ENCODE peak calls at places on chromosomes 3 and 15, in eight cellular contexts. F, L, Z, J, C, D, S and N are unnamed samples.

GRCh38 chr3:15601399-15602145 is at the start of the genes BTD and HACL1:
- DNase-seq in C (peak), Z (peak), L (peak), J (peak), S (peak), F (peak), D (peak), N (peak)

GRCh38 chr3:117439812-117440211 is 730.2 kb downstream of the TUSC7 start:
- DNase-seq in F (no peak), S (peak), D (peak), Z (no peak), L (no peak), J (no peak), C (peak), N (peak)

GRCh38 chr3:25427155-25428002 is 684 bp upstream of the RARB start:
- DNase-seq in F (no peak), D (peak), Z (no peak), C (no peak), S (no peak), J (no peak), L (no peak), N (peak)

GRCh38 chr3:124597273-124597672 is 133.0 kb upstream of the UMPS start:
- DNase-seq in S (no peak), D (peak), C (no peak), F (no peak), Z (no peak), L (no peak), J (no peak), N (no peak)

GRCh38 chr3:40994611-40995010 is 204.7 kb upstream of the CTNNB1 start:
- DNase-seq in S (no peak), C (no peak), L (no peak), D (peak), F (no peak), J (no peak), Z (no peak), N (peak)

GRCh38 chr3:133293397-133294107 is 106.3 kb upstream of the BFSP2 start:
- DNase-seq in D (no peak), C (no peak), F (no peak), J (no peak), L (no peak), S (no peak), Z (no peak), N (no peak)

GRCh38 chr3:133895208-133896001 is at the start of gene RAB6B:
- DNase-seq in S (peak), C (peak), D (peak), L (no peak), Z (no peak), J (no peak), F (no peak), N (no peak)

GRCh38 chr3:194339836-194340235 is 11.3 kb downstream of the CPN2 start:
- DNase-seq in C (no peak), Z (no peak), D (no peak), F (no peak), S (no peak), L (no peak), J (peak), N (no peak)

GRCh38 chr15:31353931-31354330 is 27.3 kb downstream of the KLF13 start:
- DNase-seq in C (no peak), D (no peak), Z (no peak), S (no peak), J (no peak), F (no peak), L (no peak), N (no peak)

GRCh38 chr15:79641841-79642240 is 209.7 kb downstream of the MINAR1 start:
- DNase-seq in C (no peak), J (no peak), L (no peak), S (no peak), Z (no peak), D (peak), F (peak), N (no peak)

GRCh38 chr15:43132830-43133428 is 457 bp upstream of the TMEM62 start:
- DNase-seq in S (peak), J (peak), F (no peak), L (no peak), D (no peak), Z (no peak), C (no peak), N (no peak)

GRCh38 chr3:183592820-183593219 is 37.3 kb upstream of the KLHL6 start:
- DNase-seq in L (no peak), D (no peak), J (no peak), S (no peak), C (no peak), F (no peak), Z (no peak), N (no peak)

GRCh38 chr3:62131050-62131449 is 242.3 kb downstream of the FEZF2 start:
- DNase-seq in D (no peak), Z (no peak), C (no peak), S (no peak), J (no peak), L (no peak), F (no peak), N (no peak)

GRCh38 chr3:127734181-127734720 is 61.5 kb downstream of the ABTB1 start:
- DNase-seq in L (no peak), C (no peak), S (no peak), D (no peak), J (no peak), Z (no peak), F (no peak), N (no peak)

GRCh38 chr15:43915820-43916660 is 89.2 kb downstream of the WDR76 start:
- DNase-seq in Z (no peak), J (no peak), L (no peak), F (no peak), S (peak), C (no peak), D (no peak), N (no peak)

GRCh38 chr3:61353353-61353752 is 102.1 kb upstream of the FHIT start:
- DNase-seq in F (no peak), C (no peak), D (no peak), J (no peak), S (no peak), L (no peak), Z (no peak), N (no peak)

DNA sequence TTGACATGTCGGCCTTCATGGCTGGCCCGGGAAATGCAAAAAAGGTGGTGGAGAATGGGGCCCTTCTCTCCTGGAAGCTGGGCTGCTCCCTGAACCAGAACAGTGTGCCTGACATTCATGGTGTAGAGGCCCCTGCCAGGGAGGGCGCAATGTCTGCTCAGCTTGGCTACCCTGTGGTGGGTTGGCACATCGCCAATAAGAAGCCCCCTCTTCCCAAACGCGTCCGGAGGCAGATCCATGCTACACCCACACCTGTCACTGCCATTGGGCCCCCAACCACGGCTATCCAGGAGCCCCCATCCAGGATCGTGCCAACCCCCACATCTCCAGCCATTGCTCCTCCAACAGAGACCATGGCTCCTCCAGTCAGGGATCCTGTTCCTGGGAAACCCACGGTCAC is 23.1 kb upstream of the BSN start:
- DNase-seq in J (no peak), S (no peak), L (no peak), F (no peak), D (no peak), Z (no peak), C (no peak), N (no peak)
- H3K4me3 ChIP-seq in J (no peak), S (no peak), L (no peak), F (no peak), D (no peak), Z (no peak), C (no peak), N (no peak)

DNA sequence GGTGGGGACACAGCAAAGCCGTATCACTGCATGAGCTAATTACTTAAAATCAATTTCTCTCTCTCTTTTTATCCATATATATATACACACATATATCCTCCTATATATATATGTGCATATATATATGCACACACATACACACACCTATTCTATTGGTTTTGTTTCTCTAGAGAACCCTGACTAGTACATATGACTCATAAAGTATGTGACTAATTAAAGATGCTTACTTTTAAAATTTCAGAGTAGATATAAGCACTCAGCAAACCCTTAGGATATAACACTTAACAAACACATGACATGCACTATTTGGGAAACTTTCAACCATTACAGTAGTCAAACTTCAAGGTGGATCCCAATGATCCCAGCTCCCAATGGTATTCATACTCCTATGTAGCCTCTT is 732.6 kb downstream of the ROBO2 start:
- DNase-seq in S (no peak), D (no peak), Z (no peak), J (no peak), L (no peak), F (no peak), C (no peak), N (peak)
- TF ChIP-seq CTCF in S (no peak), D (no peak), Z (no peak), J (no peak), L (no peak), F (no peak), C (no peak), N (no peak)

GRCh38 chr15:73114064-73114463 is 61.8 kb downstream of the NEO1 start:
- DNase-seq in L (no peak), S (peak), C (no peak), F (no peak), Z (no peak), D (no peak), J (no peak), N (no peak)

GRCh38 chr15:73120269-73120668 is 68.0 kb downstream of the NEO1 start:
- DNase-seq in Z (no peak), C (no peak), J (no peak), S (no peak), L (no peak), F (no peak), D (no peak), N (no peak)

GRCh38 chr15:73110246-73110645 is 58.0 kb downstream of the NEO1 start:
- DNase-seq in F (no peak), J (no peak), D (no peak), S (no peak), C (no peak), L (no peak), Z (no peak), N (no peak)

GRCh38 chr15:73116164-73116563 is 63.9 kb downstream of the NEO1 start:
- DNase-seq in S (no peak), Z (no peak), D (no peak), J (no peak), F (no peak), C (no peak), L (no peak), N (no peak)
- H3K4me3 ChIP-seq in S (no peak), Z (no peak), D (no peak), J (no peak), F (no peak), C (no peak), L (no peak), N (no peak)

GRCh38 chr15:89972085-89972484 is 29.0 kb upstream of the ZNF710 start:
- DNase-seq in Z (no peak), L (no peak), C (peak), J (no peak), D (no peak), S (no peak), F (no peak), N (no peak)

GRCh38 chr15:89978914-89979313 is 22.2 kb upstream of the ZNF710 start:
- DNase-seq in L (no peak), J (no peak), D (no peak), F (no peak), C (no peak), S (no peak), Z (no peak), N (no peak)

GRCh38 chr15:89971592-89971997 is 29.5 kb upstream of the ZNF710 start:
- DNase-seq in S (peak), F (peak), L (peak), Z (peak), J (peak), C (peak), D (peak), N (peak)

DNA sequence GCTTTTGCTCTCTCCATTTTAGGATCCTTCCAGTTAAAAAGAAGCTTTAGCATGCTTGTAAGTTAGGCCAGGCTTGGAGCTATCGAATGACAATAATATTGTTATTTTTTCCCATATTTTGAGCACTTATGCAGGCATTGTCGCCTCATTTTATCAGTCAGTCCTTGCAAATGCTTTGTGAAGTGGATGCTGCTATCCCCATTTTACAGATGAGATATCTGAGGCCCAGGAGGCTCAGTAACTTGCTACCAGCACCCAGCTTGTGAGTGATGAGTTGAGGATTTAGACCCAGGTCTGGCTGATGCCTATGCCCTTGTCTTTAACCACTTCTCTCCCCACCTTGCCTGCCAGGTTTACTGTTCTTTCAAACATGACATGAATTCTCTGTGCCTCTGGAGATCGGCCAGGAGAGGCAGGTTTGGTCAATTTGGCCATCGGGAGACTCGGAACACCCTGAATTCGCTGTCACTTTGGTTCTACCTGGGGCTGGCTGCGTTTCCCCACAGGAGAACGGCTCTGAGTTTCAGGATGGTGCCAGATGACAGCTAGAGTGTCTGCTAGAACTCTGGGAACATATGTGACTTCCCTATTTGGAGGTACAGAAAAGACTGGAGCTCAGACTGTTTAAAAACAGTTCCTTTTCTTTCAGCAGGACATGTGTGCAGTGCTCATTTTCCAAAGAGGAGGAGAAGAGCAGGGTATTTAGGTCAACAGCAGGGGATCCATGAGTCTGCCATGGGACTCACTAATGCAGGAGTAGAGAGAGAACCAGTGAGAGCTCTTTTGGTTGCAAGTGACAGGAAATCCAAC is 25.4 kb upstream of the ZNF710 start:
- DNase-seq in C (peak), J (no peak), Z (no peak), F (no peak), D (no peak), S (no peak), L (no peak), N (no peak)
- TF ChIP-seq CTCF in C (no peak), J (no peak), Z (no peak), F (no peak), D (no peak), S (no peak), L (no peak), N (no peak)

GRCh38 chr3:48560648-48561018 is 2.9 kb downstream of the UCN2 start:
- DNase-seq in C (peak), L (no peak), S (no peak), D (no peak), Z (no peak), F (no peak), J (no peak), N (no peak)
- H3K4me3 ChIP-seq in C (peak), L (peak), S (peak), D (no peak), Z (no peak), F (peak), J (no peak), N (no peak)

DNA sequence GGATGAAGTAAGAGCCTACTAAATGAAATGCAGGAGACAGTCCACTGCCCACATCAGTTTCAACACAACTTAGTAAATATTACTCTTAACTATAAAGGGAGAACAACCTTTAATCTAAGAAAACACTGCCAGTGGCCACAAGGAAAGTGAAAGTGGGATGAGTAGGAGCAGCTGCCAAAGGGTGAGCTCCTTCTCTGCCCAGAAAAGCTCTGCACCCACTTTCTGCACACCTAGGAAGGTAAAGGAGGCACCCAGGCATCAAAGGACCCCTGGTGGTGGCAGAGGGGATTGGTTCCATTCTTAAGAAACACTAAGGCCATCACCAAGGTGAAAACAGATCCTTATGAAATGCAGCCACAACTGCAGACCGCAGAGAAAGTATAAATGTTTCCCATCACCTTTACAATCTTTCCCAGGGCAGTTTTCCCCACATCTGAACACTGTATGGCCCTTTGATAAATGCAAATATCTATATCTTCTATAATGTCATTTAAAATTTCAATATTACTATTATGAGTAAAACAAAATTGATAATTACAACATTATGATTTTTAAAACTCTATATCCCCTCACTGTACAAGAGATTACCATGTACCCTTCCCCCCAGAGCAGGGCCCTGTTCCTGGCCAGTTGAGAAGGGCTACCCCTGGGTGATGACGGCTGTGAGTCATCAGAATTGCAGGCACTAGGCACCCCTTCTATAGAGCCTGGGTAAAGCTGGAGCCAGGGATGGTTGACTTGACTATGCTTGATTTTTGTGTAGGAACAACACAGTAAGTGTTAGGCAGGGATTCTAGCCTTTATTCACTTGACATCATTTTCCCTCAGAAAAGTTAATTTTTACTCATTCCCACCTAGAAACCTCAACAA is 92.0 kb downstream of the SNRK start:
- DNase-seq in Z (peak), L (no peak), C (peak), S (peak), J (peak), F (no peak), D (peak), N (peak)
- TF ChIP-seq CTCF in Z (peak), L (peak), C (peak), S (peak), J (peak), F (peak), D (peak), N (peak)

GRCh38 chr3:71528816-71529215 is 54.7 kb downstream of the FOXP1 start:
- DNase-seq in Z (no peak), F (no peak), J (no peak), L (no peak), S (no peak), C (no peak), D (no peak), N (no peak)

GRCh38 chr3:71532639-71533395 is 50.7 kb downstream of the FOXP1 start:
- DNase-seq in L (no peak), C (peak), D (no peak), S (no peak), J (no peak), Z (no peak), F (no peak), N (peak)

GRCh38 chr3:71533588-71533987 is 49.9 kb downstream of the FOXP1 start:
- DNase-seq in D (no peak), F (no peak), L (no peak), Z (no peak), C (no peak), J (no peak), S (no peak), N (no peak)

GRCh38 chr3:71536376-71536965 is 47.1 kb downstream of the FOXP1 start:
- DNase-seq in D (peak), C (peak), S (no peak), L (peak), F (no peak), J (no peak), Z (no peak), N (peak)

DNA sequence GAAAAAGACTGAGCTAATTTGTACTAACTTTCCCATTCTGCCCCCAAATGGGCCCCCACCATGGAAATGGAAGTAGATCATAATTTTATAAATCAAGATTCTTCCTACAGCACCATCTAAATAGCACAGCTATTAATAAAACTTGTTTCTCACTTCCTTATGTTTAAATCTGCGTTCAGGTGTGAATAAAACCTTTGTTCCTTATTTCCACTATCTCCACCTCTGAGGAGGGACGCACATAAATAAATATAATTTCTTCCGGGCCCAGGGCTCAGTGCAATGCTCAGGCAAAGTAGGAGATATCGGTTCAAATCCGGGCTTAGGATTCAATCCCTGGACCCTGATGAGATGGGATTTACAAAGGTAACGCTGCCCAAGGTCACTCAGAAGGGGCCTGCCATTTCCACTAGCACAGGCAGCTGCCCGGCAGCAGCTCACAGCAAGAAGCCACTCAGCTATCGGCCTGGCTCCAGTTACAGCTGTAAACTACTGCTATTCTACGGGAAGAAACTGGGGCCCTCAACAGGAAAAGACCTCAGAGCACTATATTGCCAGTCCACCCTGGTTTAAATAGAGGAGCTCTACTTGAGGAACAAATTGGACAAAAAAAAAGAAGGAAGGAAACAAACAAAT is 52.5 kb downstream of the FOXP1 start:
- DNase-seq in F (no peak), S (peak), C (no peak), D (no peak), J (no peak), L (no peak), Z (no peak), N (no peak)
- H3K4me3 ChIP-seq in F (no peak), S (no peak), C (no peak), D (no peak), J (no peak), L (no peak), Z (no peak), N (no peak)

DNA sequence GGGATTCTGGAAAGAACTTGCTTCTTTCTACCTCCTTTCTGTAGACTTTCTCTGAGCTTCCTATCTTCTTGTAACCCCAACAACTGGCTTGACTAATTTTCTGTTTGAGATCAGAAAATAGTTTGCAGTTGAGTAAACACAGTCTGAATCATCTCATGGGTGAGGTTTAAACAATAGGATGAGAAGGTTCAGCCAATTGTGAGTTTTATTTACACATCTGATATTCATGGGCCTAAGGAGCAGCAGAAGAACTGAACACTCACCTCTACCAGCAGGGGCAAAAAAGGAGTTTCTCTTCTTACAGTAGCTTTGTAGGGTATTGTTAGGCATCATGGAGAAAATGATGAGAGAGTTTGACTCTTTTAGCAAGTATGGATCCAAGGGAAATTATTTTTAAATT is 54.2 kb downstream of the DTWD1 start:
- DNase-seq in Z (no peak), C (no peak), F (peak), L (no peak), J (no peak), D (peak), S (no peak), N (peak)
- TF ChIP-seq CTCF in Z (no peak), C (no peak), F (peak), L (peak), J (no peak), D (peak), S (no peak), N (peak)